ENCODE peak calls at places on chromosomes 6 and 20, in four cellular contexts. C is left cardiac atrium, B is Right ventricle myocardium inferior, O is NT2/D1. X is an unnamed sample.

GRCh38 chr6:22690446-22690845 is 121.1 kb downstream of the HDGFL1 start:
- DNase-seq in C (no peak), B (no peak), O (no peak), X (no peak)

GRCh38 chr20:64116016-64116415 is 8.7 kb upstream of the NPBWR2 start:
- DNase-seq in B (no peak), C (peak; percentile 7), O (no peak), X (no peak)

GRCh38 chr20:64056639-64056888 is 6.4 kb upstream of the TCEA2 start:
- DNase-seq in C (no peak), O (no peak), B (no peak), X (no peak)

GRCh38 chr20:48891235-48892048 is 30.1 kb upstream of the ARFGEF2 start:
- DNase-seq in O (no peak), C (no peak), B (no peak), X (no peak)

GRCh38 chr6:26234421-26235239 is 130.4 kb upstream of the BTN3A2 start:
- DNase-seq in O (peak; percentile 56), B (peak; percentile 81), C (peak; percentile 63), X (peak; percentile 66)

GRCh38 chr6:22658934-22659333 is 89.6 kb downstream of the HDGFL1 start:
- DNase-seq in B (no peak), O (no peak), C (no peak), X (no peak)

GRCh38 chr6:47525330-47526057 is 47.9 kb downstream of the CD2AP start:
- DNase-seq in C (no peak), O (no peak), B (no peak), X (no peak)

GRCh38 chr20:38671186-38671585 is 53.1 kb upstream of the SLC32A1 start:
- DNase-seq in B (no peak), O (peak; percentile 77), C (no peak), X (no peak)

GRCh38 chr6:56953597-56954388 is 1.1 kb upstream of the BEND6 start:
- DNase-seq in B (no peak), C (no peak), O (no peak), X (no peak)

GRCh38 chr6:167825759-167826229 is 917 bp upstream of the AFDN start:
- DNase-seq in B (no peak), O (no peak), C (peak; percentile 59), X (no peak)

GRCh38 chr20:31663838-31664695 is 26.4 kb downstream of the COX4I2 start:
- DNase-seq in B (no peak), C (no peak), O (no peak), X (no peak)

GRCh38 chr6:27532820-27533538 is 60.1 kb upstream of the ZNF184 start:
- DNase-seq in O (no peak), B (no peak), C (no peak), X (no peak)

GRCh38 chr6:78947529-78947928 is 80.2 kb downstream of the IRAK1BP1 start:
- DNase-seq in C (no peak), O (no peak), B (no peak), X (no peak)

GRCh38 chr6:103284835-103285234 is 1574.9 kb downstream of the HACE1 start:
- DNase-seq in O (no peak), C (no peak), B (no peak), X (no peak)

GRCh38 chr6:144588674-144589325 is 303.7 kb downstream of the UTRN start:
- DNase-seq in C (no peak), O (no peak), B (no peak), X (no peak)

GRCh38 chr20:1805816-1806215 is 89.4 kb upstream of the SIRPA start:
- DNase-seq in C (no peak), O (no peak), B (no peak), X (no peak)

GRCh38 chr6:21163110-21163837 is 430.3 kb upstream of the SOX4 start:
- DNase-seq in C (no peak), O (no peak), B (no peak), X (no peak)

GRCh38 chr6:79421707-79422484 is 115.3 kb downstream of the LCA5 start:
- DNase-seq in B (no peak), C (no peak), O (no peak), X (no peak)

GRCh38 chr20:2697768-2698167 is 5.2 kb downstream of the EBF4 start:
- DNase-seq in C (no peak), B (no peak), O (no peak), X (no peak)

GRCh38 chr6:89375427-89375868 is 22.9 kb upstream of the UBE2J1 start:
- DNase-seq in C (no peak), B (peak; percentile 68), O (peak; percentile 66), X (peak; percentile 54)

GRCh38 chr20:36548006-36548315 is 6.6 kb downstream of the MYL9 start:
- DNase-seq in C (no peak), O (peak; percentile 47), B (no peak), X (no peak)

GRCh38 chr6:116255246-116255800 is 1.4 kb upstream of the TSPYL4 start:
- DNase-seq in C (no peak), B (no peak), O (no peak), X (no peak)

GRCh38 chr20:9617940-9618339 is 103.5 kb downstream of the LAMP5 start:
- DNase-seq in B (no peak), C (no peak), O (peak; percentile 28), X (no peak)

GRCh38 chr20:58993332-58994248 is 12.5 kb downstream of the NELFCD start:
- DNase-seq in B (no peak), C (no peak), O (no peak), X (no peak)

GRCh38 chr6:139748353-139749146 is 374.1 kb upstream of the CITED2 start:
- DNase-seq in B (no peak), O (no peak), C (no peak), X (no peak)

GRCh38 chr20:11205769-11206362 is 532.1 kb upstream of the JAG1 start:
- DNase-seq in B (no peak), O (no peak), C (no peak), X (no peak)

GRCh38 chr6:47047097-47047478 is 5.0 kb upstream of the ADGRF1 start:
- DNase-seq in O (no peak), B (no peak), C (no peak), X (no peak)

GRCh38 chr6:169343886-169344525 is 90.4 kb upstream of the THBS2 start:
- DNase-seq in B (no peak), C (no peak), O (no peak), X (no peak)

GRCh38 chr6:157064502-157064901 is 258.8 kb downstream of the TMEM242 start:
- DNase-seq in B (no peak), O (no peak), C (no peak), X (no peak)

GRCh38 chr6:36590237-36590636 is 3.9 kb upstream of the SRSF3 start:
- DNase-seq in C (no peak), O (no peak), B (no peak), X (no peak)

GRCh38 chr20:38426006-38426405 is 9.1 kb downstream of the SNHG17 start:
- DNase-seq in B (no peak), C (no peak), O (no peak), X (no peak)

GRCh38 chr20:50392138-50392866 is 117.9 kb upstream of the PTPN1 start:
- DNase-seq in B (no peak), O (no peak), C (no peak), X (no peak)

GRCh38 chr6:139990865-139991264 is 616.4 kb upstream of the CITED2 start:
- DNase-seq in O (no peak), B (no peak), C (no peak), X (no peak)

GRCh38 chr6:22892452-22892851 is 323.1 kb downstream of the HDGFL1 start:
- DNase-seq in C (no peak), B (no peak), O (no peak), X (no peak)